ENCODE peak calls at places on chromosomes 7 and 10, in four cellular contexts. One of them, this sample, is unnamed.

GRCh38 chr10:70530315-70530714 is 51.7 kb downstream of the PALD1 start:
- DNase-seq in left cardiac atrium: no peak
- DNase-seq in NCI-H345: no peak
- DNase-seq in right cardiac atrium: no peak
- DNase-seq in this sample: no peak

GRCh38 chr10:104416851-104417250 is 63.2 kb downstream of the CFAP58 start:
- DNase-seq in left cardiac atrium: no peak
- DNase-seq in NCI-H345: no peak
- DNase-seq in right cardiac atrium: no peak
- DNase-seq in this sample: no peak

GRCh38 chr10:105026566-105026965 is 385.5 kb downstream of the SORCS3 start:
- DNase-seq in right cardiac atrium: no peak
- DNase-seq in NCI-H345: no peak
- DNase-seq in left cardiac atrium: no peak
- DNase-seq in this sample: no peak

GRCh38 chr10:9302142-9302746 is 1247.8 kb downstream of the GATA3 start:
- DNase-seq in left cardiac atrium: no peak
- DNase-seq in right cardiac atrium: no peak
- DNase-seq in NCI-H345: peak; percentile 26
- DNase-seq in this sample: no peak

GRCh38 chr10:110850099-110850498 is 21.6 kb upstream of the PDCD4 start:
- DNase-seq in left cardiac atrium: no peak
- DNase-seq in right cardiac atrium: no peak
- DNase-seq in NCI-H345: no peak
- DNase-seq in this sample: no peak

GRCh38 chr10:104255244-104255981 is 721 bp downstream of the GSTO1 start:
- DNase-seq in right cardiac atrium: no peak
- DNase-seq in left cardiac atrium: no peak
- DNase-seq in NCI-H345: no peak
- DNase-seq in this sample: no peak

GRCh38 chr10:36446873-36447272 is 678.5 kb upstream of the ANKRD30A start:
- DNase-seq in right cardiac atrium: peak; percentile 76
- DNase-seq in NCI-H345: peak; percentile 73
- DNase-seq in left cardiac atrium: peak; percentile 82
- DNase-seq in this sample: peak; percentile 60

GRCh38 chr7:774161-775109 is 47.4 kb upstream of the PRKAR1B start:
- DNase-seq in NCI-H345: peak; percentile 32
- DNase-seq in right cardiac atrium: peak; percentile 60
- DNase-seq in left cardiac atrium: peak; percentile 63
- DNase-seq in this sample: peak; percentile 42

GRCh38 chr10:34303022-34303421 is 512.1 kb downstream of the PARD3 start:
- DNase-seq in right cardiac atrium: no peak
- DNase-seq in left cardiac atrium: no peak
- DNase-seq in NCI-H345: no peak
- DNase-seq in this sample: no peak

GRCh38 chr10:5502903-5503835 is 3.8 kb upstream of the CALML5 start:
- DNase-seq in right cardiac atrium: no peak
- DNase-seq in left cardiac atrium: no peak
- DNase-seq in NCI-H345: peak; percentile 73
- DNase-seq in this sample: peak; percentile 90

GRCh38 chr10:96642973-96643372 is 56.2 kb upstream of the TM9SF3 start:
- DNase-seq in NCI-H345: peak; percentile 58
- DNase-seq in left cardiac atrium: peak; percentile 59
- DNase-seq in right cardiac atrium: peak; percentile 55
- DNase-seq in this sample: peak; percentile 75

GRCh38 chr7:29639887-29640600 is 76.4 kb downstream of the PRR15 start:
- DNase-seq in NCI-H345: peak; percentile 76
- DNase-seq in right cardiac atrium: no peak
- DNase-seq in left cardiac atrium: no peak
- DNase-seq in this sample: no peak